ENCODE peak calls at places on chromosomes 12 and 14, in nine cellular contexts. J is ELR, T is Calu3, A is NCI-H2029, D is GM23338, W is uterus, Q is GM13977, P is Karpas-422, H is activated gamma-delta T cell treated with Interleukin-2 at 50 U/mL for 16 hours. Y is an unnamed sample.

GRCh38 chr12:51328587-51328986 is 4.6 kb upstream of the BIN2 start:
- DNase-seq in J (no peak), T (no peak), A (no peak), D (no peak), W (no peak), Q (no peak), P (no peak), H (no peak), Y (no peak)

GRCh38 chr12:124904306-124905098 is 9.9 kb downstream of the UBC start:
- DNase-seq in J (peak; percentile 95), T (peak; percentile 85), A (no peak), D (no peak), W (peak; percentile 85), Q (no peak), P (no peak), H (no peak), Y (peak; percentile 79)

GRCh38 chr12:120833849-120834248 is 70.3 kb downstream of the SPPL3 start:
- DNase-seq in J (peak; percentile 45), T (no peak), A (no peak), D (no peak), W (no peak), Q (no peak), P (no peak), H (no peak), Y (no peak)

GRCh38 chr14:58663494-58664111 is 25.8 kb downstream of the DACT1 start:
- DNase-seq in J (peak; percentile 34), T (no peak), A (peak; percentile 60), D (peak; percentile 38), W (no peak), Q (no peak), P (no peak), H (no peak), Y (no peak)

GRCh38 chr14:54356172-54356571 is 40.6 kb upstream of the CDKN3 start:
- DNase-seq in J (peak; percentile 74), T (no peak), A (no peak), D (no peak), W (no peak), Q (no peak), P (no peak), H (no peak), Y (no peak)

GRCh38 chr14:59582161-59582560 is 5.5 kb upstream of the CCDC175 start:
- DNase-seq in J (no peak), T (no peak), A (no peak), D (no peak), W (no peak), Q (no peak), P (no peak), H (no peak), Y (no peak)

GRCh38 chr12:65171870-65172269 is 2.5 kb downstream of the LEMD3 start:
- DNase-seq in J (no peak), T (no peak), A (no peak), D (no peak), W (no peak), Q (no peak), P (peak; percentile 52), H (no peak), Y (no peak)

GRCh38 chr12:120890963-120891362 is 13.2 kb downstream of the SPPL3 start:
- DNase-seq in J (no peak), T (no peak), A (no peak), D (no peak), W (no peak), Q (no peak), P (no peak), H (no peak), Y (no peak)

GRCh38 chr14:53412819-53413664 is 259.9 kb upstream of the DDHD1 start:
- DNase-seq in J (peak; percentile 40), T (peak; percentile 4), A (no peak), D (peak; percentile 49), W (no peak), Q (peak; percentile 10), P (peak; percentile 70), H (no peak), Y (no peak)

GRCh38 chr14:53741379-53742225 is 215.0 kb downstream of the BMP4 start:
- DNase-seq in J (no peak), T (no peak), A (no peak), D (no peak), W (no peak), Q (no peak), P (no peak), H (no peak), Y (no peak)

GRCh38 chr14:60254176-60254575 is 5.2 kb downstream of the PPM1A start:
- DNase-seq in J (no peak), T (peak; percentile 43), A (no peak), D (no peak), W (no peak), Q (no peak), P (no peak), H (no peak), Y (no peak)

GRCh38 chr12:29396774-29397173 is 15.8 kb upstream of the ERGIC2 start:
- DNase-seq in J (no peak), T (no peak), A (no peak), D (no peak), W (no peak), Q (no peak), P (no peak), H (no peak), Y (no peak)

GRCh38 chr12:132259364-132259871 is 70.0 kb downstream of the GALNT9 start:
- DNase-seq in J (no peak), T (no peak), A (no peak), D (no peak), W (no peak), Q (no peak), P (no peak), H (no peak), Y (no peak)

GRCh38 chr12:29374012-29374411 is 7.0 kb downstream of the ERGIC2 start:
- DNase-seq in J (no peak), T (no peak), A (no peak), D (peak; percentile 3), W (no peak), Q (no peak), P (no peak), H (no peak), Y (no peak)

GRCh38 chr14:104974665-104975390 is 3.3 kb downstream of the AHNAK2 start:
- DNase-seq in J (no peak), T (no peak), A (no peak), D (no peak), W (no peak), Q (no peak), P (no peak), H (no peak), Y (peak; percentile 7)

GRCh38 chr12:57868870-57869609 is 22.5 kb upstream of the CTDSP2 start:
- DNase-seq in J (no peak), T (no peak), A (no peak), D (peak; percentile 52), W (peak; percentile 71), Q (no peak), P (no peak), H (no peak), Y (no peak)

GRCh38 chr12:27260746-27261145 is 16.7 kb downstream of the STK38L start:
- DNase-seq in J (peak; percentile 28), T (no peak), A (no peak), D (no peak), W (no peak), Q (no peak), P (no peak), H (no peak), Y (no peak)

GRCh38 chr12:105384220-105384619 is 53.7 kb downstream of the C12orf75 start:
- DNase-seq in J (no peak), T (no peak), A (no peak), D (no peak), W (no peak), Q (no peak), P (no peak), H (no peak), Y (no peak)

GRCh38 chr12:65824314-65824563 is at the start of gene HMGA2:
- DNase-seq in J (no peak), T (no peak), A (no peak), D (no peak), W (peak; percentile 19), Q (peak; percentile 47), P (no peak), H (no peak), Y (peak; percentile 14)

GRCh38 chr14:56809262-56810215 is 740 bp downstream of the OTX2 start:
- DNase-seq in J (no peak), T (no peak), A (no peak), D (peak; percentile 64), W (no peak), Q (no peak), P (no peak), H (no peak), Y (no peak)

GRCh38 chr12:118302053-118302452 is 70.7 kb downstream of the TAOK3 start:
- DNase-seq in J (peak; percentile 89), T (peak; percentile 45), A (peak; percentile 5), D (no peak), W (no peak), Q (no peak), P (no peak), H (no peak), Y (no peak)

GRCh38 chr12:124878795-124879516 is 15.3 kb upstream of the SCARB1 start:
- DNase-seq in J (no peak), T (no peak), A (no peak), D (no peak), W (no peak), Q (no peak), P (no peak), H (no peak), Y (no peak)

GRCh38 chr14:105468621-105469241 is 5.9 kb upstream of the CRIP2 start:
- DNase-seq in J (no peak), T (no peak), A (no peak), D (no peak), W (no peak), Q (no peak), P (no peak), H (no peak), Y (peak; percentile 71)

GRCh38 chr14:29242755-29243340 is 476.3 kb downstream of the FOXG1 start:
- DNase-seq in J (peak; percentile 32), T (no peak), A (no peak), D (no peak), W (no peak), Q (no peak), P (no peak), H (no peak), Y (no peak)

GRCh38 chr14:64950889-64951288 is 8.3 kb upstream of the GPX2 start:
- DNase-seq in J (no peak), T (no peak), A (no peak), D (no peak), W (no peak), Q (no peak), P (no peak), H (no peak), Y (peak; percentile 78)

GRCh38 chr12:111268738-111269572 is 99.9 kb downstream of the PHETA1 start:
- DNase-seq in J (peak; percentile 35), T (peak; percentile 25), A (no peak), D (peak; percentile 71), W (no peak), Q (peak; percentile 50), P (peak; percentile 60), H (no peak), Y (no peak)

GRCh38 chr14:58299665-58300202 is 1.4 kb downstream of the ARID4A start:
- DNase-seq in J (peak; percentile 39), T (peak; percentile 10), A (no peak), D (peak; percentile 32), W (no peak), Q (peak; percentile 12), P (peak; percentile 62), H (no peak), Y (no peak)

GRCh38 chr14:68694516-68695235 is 98.2 kb downstream of the ZFP36L1 start:
- DNase-seq in J (peak; percentile 36), T (no peak), A (no peak), D (no peak), W (peak; percentile 20), Q (no peak), P (no peak), H (no peak), Y (no peak)

GRCh38 chr14:34113051-34113511 is 162.2 kb upstream of the EGLN3 start:
- DNase-seq in J (peak; percentile 67), T (peak; percentile 37), A (no peak), D (no peak), W (no peak), Q (no peak), P (no peak), H (no peak), Y (no peak)

GRCh38 chr14:105855246-105855892 is 329.0 kb downstream of the TMEM121 start:
- DNase-seq in J (no peak), T (no peak), A (no peak), D (no peak), W (peak; percentile 8), Q (no peak), P (no peak), H (no peak), Y (no peak)

GRCh38 chr14:35669782-35670181 is 135.8 kb downstream of the INSM2 start:
- DNase-seq in J (peak; percentile 69), T (peak; percentile 8), A (peak; percentile 99), D (no peak), W (no peak), Q (no peak), P (no peak), H (no peak), Y (no peak)

Y was measured in heart right ventricle.